ENCODE peak calls at places on chromosomes 5 and 9, in nine cellular contexts. One of them, this sample, is unnamed.

GRCh38 chr5:140570058-140570457 is 5.4 kb downstream of the SLC35A4 start:
- DNase-seq in RKO: no peak
- DNase-seq in omental fat pad: no peak
- DNase-seq in posterior vena cava: peak; percentile 70
- DNase-seq in stimulated activated CD4-positive, alpha-beta T cell treated with anti-CD3 and anti-CD28 coated beads, Interleukin-12 subunit alpha, Interleukin-12 subunit beta, amount 100 ng/mL, for 4 hours: no peak
- DNase-seq in activated CD4-positive, CD25-positive, alpha-beta regulatory T cell: no peak
- DNase-seq in CD4-positive, alpha-beta T cell: no peak
- DNase-seq in T-helper 2 cell: no peak
- DNase-seq in Caki2: no peak
- DNase-seq in this sample: no peak

GRCh38 chr5:25858019-25858418 is 1180.4 kb downstream of the CDH9 start:
- DNase-seq in posterior vena cava: no peak
- DNase-seq in T-helper 2 cell: no peak
- DNase-seq in stimulated activated CD4-positive, alpha-beta T cell treated with anti-CD3 and anti-CD28 coated beads, Interleukin-12 subunit alpha, Interleukin-12 subunit beta, amount 100 ng/mL, for 4 hours: no peak
- DNase-seq in Caki2: no peak
- DNase-seq in RKO: no peak
- DNase-seq in omental fat pad: no peak
- DNase-seq in activated CD4-positive, CD25-positive, alpha-beta regulatory T cell: no peak
- DNase-seq in CD4-positive, alpha-beta T cell: no peak
- DNase-seq in this sample: no peak

GRCh38 chr9:115262477-115262876 is 144.5 kb upstream of the TNC start:
- DNase-seq in omental fat pad: no peak
- DNase-seq in posterior vena cava: no peak
- DNase-seq in RKO: no peak
- DNase-seq in T-helper 2 cell: no peak
- DNase-seq in Caki2: peak; percentile 80
- DNase-seq in stimulated activated CD4-positive, alpha-beta T cell treated with anti-CD3 and anti-CD28 coated beads, Interleukin-12 subunit alpha, Interleukin-12 subunit beta, amount 100 ng/mL, for 4 hours: no peak
- DNase-seq in CD4-positive, alpha-beta T cell: no peak
- DNase-seq in activated CD4-positive, CD25-positive, alpha-beta regulatory T cell: no peak
- DNase-seq in this sample: peak; percentile 46

GRCh38 chr5:106171708-106172107 is 1499.0 kb downstream of the EFNA5 start:
- DNase-seq in RKO: no peak
- DNase-seq in T-helper 2 cell: no peak
- DNase-seq in activated CD4-positive, CD25-positive, alpha-beta regulatory T cell: no peak
- DNase-seq in Caki2: no peak
- DNase-seq in posterior vena cava: no peak
- DNase-seq in omental fat pad: no peak
- DNase-seq in stimulated activated CD4-positive, alpha-beta T cell treated with anti-CD3 and anti-CD28 coated beads, Interleukin-12 subunit alpha, Interleukin-12 subunit beta, amount 100 ng/mL, for 4 hours: no peak
- DNase-seq in CD4-positive, alpha-beta T cell: no peak
- DNase-seq in this sample: no peak

GRCh38 chr5:31614147-31615030 is 24.5 kb upstream of the PDZD2 start:
- DNase-seq in stimulated activated CD4-positive, alpha-beta T cell treated with anti-CD3 and anti-CD28 coated beads, Interleukin-12 subunit alpha, Interleukin-12 subunit beta, amount 100 ng/mL, for 4 hours: no peak
- DNase-seq in RKO: no peak
- DNase-seq in Caki2: no peak
- DNase-seq in T-helper 2 cell: no peak
- DNase-seq in omental fat pad: no peak
- DNase-seq in activated CD4-positive, CD25-positive, alpha-beta regulatory T cell: no peak
- DNase-seq in CD4-positive, alpha-beta T cell: no peak
- DNase-seq in posterior vena cava: no peak
- DNase-seq in this sample: no peak

GRCh38 chr9:624935-625505 is 216.5 kb upstream of the DMRT1 start:
- DNase-seq in stimulated activated CD4-positive, alpha-beta T cell treated with anti-CD3 and anti-CD28 coated beads, Interleukin-12 subunit alpha, Interleukin-12 subunit beta, amount 100 ng/mL, for 4 hours: no peak
- DNase-seq in activated CD4-positive, CD25-positive, alpha-beta regulatory T cell: no peak
- DNase-seq in RKO: no peak
- DNase-seq in Caki2: no peak
- DNase-seq in CD4-positive, alpha-beta T cell: no peak
- DNase-seq in posterior vena cava: no peak
- DNase-seq in omental fat pad: no peak
- DNase-seq in T-helper 2 cell: no peak
- DNase-seq in this sample: no peak

GRCh38 chr9:32331240-32331639 is 53.2 kb upstream of the ACO1 start:
- DNase-seq in RKO: no peak
- DNase-seq in activated CD4-positive, CD25-positive, alpha-beta regulatory T cell: no peak
- DNase-seq in omental fat pad: no peak
- DNase-seq in CD4-positive, alpha-beta T cell: no peak
- DNase-seq in posterior vena cava: no peak
- DNase-seq in Caki2: no peak
- DNase-seq in stimulated activated CD4-positive, alpha-beta T cell treated with anti-CD3 and anti-CD28 coated beads, Interleukin-12 subunit alpha, Interleukin-12 subunit beta, amount 100 ng/mL, for 4 hours: no peak
- DNase-seq in T-helper 2 cell: no peak
- DNase-seq in this sample: no peak

GRCh38 chr5:39835371-39835770 is 410.6 kb upstream of the DAB2 start:
- DNase-seq in CD4-positive, alpha-beta T cell: no peak
- DNase-seq in RKO: no peak
- DNase-seq in T-helper 2 cell: no peak
- DNase-seq in stimulated activated CD4-positive, alpha-beta T cell treated with anti-CD3 and anti-CD28 coated beads, Interleukin-12 subunit alpha, Interleukin-12 subunit beta, amount 100 ng/mL, for 4 hours: no peak
- DNase-seq in Caki2: no peak
- DNase-seq in posterior vena cava: no peak
- DNase-seq in activated CD4-positive, CD25-positive, alpha-beta regulatory T cell: no peak
- DNase-seq in omental fat pad: no peak
- DNase-seq in this sample: no peak

GRCh38 chr5:1793301-1793740 is 6.3 kb downstream of the MRPL36 start:
- DNase-seq in Caki2: no peak
- DNase-seq in T-helper 2 cell: no peak
- DNase-seq in omental fat pad: no peak
- DNase-seq in CD4-positive, alpha-beta T cell: no peak
- DNase-seq in posterior vena cava: peak; percentile 49
- DNase-seq in stimulated activated CD4-positive, alpha-beta T cell treated with anti-CD3 and anti-CD28 coated beads, Interleukin-12 subunit alpha, Interleukin-12 subunit beta, amount 100 ng/mL, for 4 hours: peak; percentile 21
- DNase-seq in activated CD4-positive, CD25-positive, alpha-beta regulatory T cell: no peak
- DNase-seq in RKO: no peak
- DNase-seq in this sample: no peak

GRCh38 chr9:122350577-122351355 is 20.1 kb upstream of the PTGS1 start:
- DNase-seq in omental fat pad: no peak
- DNase-seq in Caki2: peak; percentile 66
- DNase-seq in stimulated activated CD4-positive, alpha-beta T cell treated with anti-CD3 and anti-CD28 coated beads, Interleukin-12 subunit alpha, Interleukin-12 subunit beta, amount 100 ng/mL, for 4 hours: peak; percentile 75
- DNase-seq in T-helper 2 cell: peak; percentile 54
- DNase-seq in activated CD4-positive, CD25-positive, alpha-beta regulatory T cell: peak; percentile 65
- DNase-seq in CD4-positive, alpha-beta T cell: peak; percentile 72
- DNase-seq in posterior vena cava: peak; percentile 94
- DNase-seq in RKO: peak; percentile 82
- DNase-seq in this sample: peak; percentile 65

GRCh38 chr5:1285141-1285540 is 9.7 kb downstream of the TERT start:
- DNase-seq in CD4-positive, alpha-beta T cell: no peak
- DNase-seq in activated CD4-positive, CD25-positive, alpha-beta regulatory T cell: no peak
- DNase-seq in T-helper 2 cell: no peak
- DNase-seq in RKO: no peak
- DNase-seq in stimulated activated CD4-positive, alpha-beta T cell treated with anti-CD3 and anti-CD28 coated beads, Interleukin-12 subunit alpha, Interleukin-12 subunit beta, amount 100 ng/mL, for 4 hours: no peak
- DNase-seq in omental fat pad: no peak
- DNase-seq in posterior vena cava: peak; percentile 66
- DNase-seq in Caki2: no peak
- DNase-seq in this sample: no peak

GRCh38 chr5:65199988-65200668 is 281.6 kb downstream of the ADAMTS6 start:
- DNase-seq in stimulated activated CD4-positive, alpha-beta T cell treated with anti-CD3 and anti-CD28 coated beads, Interleukin-12 subunit alpha, Interleukin-12 subunit beta, amount 100 ng/mL, for 4 hours: no peak
- DNase-seq in omental fat pad: no peak
- DNase-seq in T-helper 2 cell: no peak
- DNase-seq in activated CD4-positive, CD25-positive, alpha-beta regulatory T cell: no peak
- DNase-seq in CD4-positive, alpha-beta T cell: no peak
- DNase-seq in posterior vena cava: no peak
- DNase-seq in RKO: no peak
- DNase-seq in Caki2: no peak
- DNase-seq in this sample: no peak

GRCh38 chr9:90127923-90128322 is 514.7 kb downstream of the DIRAS2 start:
- DNase-seq in Caki2: no peak
- DNase-seq in T-helper 2 cell: no peak
- DNase-seq in posterior vena cava: no peak
- DNase-seq in activated CD4-positive, CD25-positive, alpha-beta regulatory T cell: no peak
- DNase-seq in CD4-positive, alpha-beta T cell: no peak
- DNase-seq in omental fat pad: no peak
- DNase-seq in stimulated activated CD4-positive, alpha-beta T cell treated with anti-CD3 and anti-CD28 coated beads, Interleukin-12 subunit alpha, Interleukin-12 subunit beta, amount 100 ng/mL, for 4 hours: no peak
- DNase-seq in RKO: no peak
- DNase-seq in this sample: no peak

GRCh38 chr9:15317836-15318235 is 10.8 kb upstream of the TTC39B start:
- DNase-seq in T-helper 2 cell: no peak
- DNase-seq in Caki2: no peak
- DNase-seq in activated CD4-positive, CD25-positive, alpha-beta regulatory T cell: no peak
- DNase-seq in posterior vena cava: no peak
- DNase-seq in RKO: peak; percentile 36
- DNase-seq in stimulated activated CD4-positive, alpha-beta T cell treated with anti-CD3 and anti-CD28 coated beads, Interleukin-12 subunit alpha, Interleukin-12 subunit beta, amount 100 ng/mL, for 4 hours: no peak
- DNase-seq in omental fat pad: no peak
- DNase-seq in CD4-positive, alpha-beta T cell: no peak
- DNase-seq in this sample: no peak

GRCh38 chr5:78495800-78496199 is 135.4 kb downstream of the SCAMP1 start:
- DNase-seq in stimulated activated CD4-positive, alpha-beta T cell treated with anti-CD3 and anti-CD28 coated beads, Interleukin-12 subunit alpha, Interleukin-12 subunit beta, amount 100 ng/mL, for 4 hours: no peak
- DNase-seq in Caki2: no peak
- DNase-seq in posterior vena cava: no peak
- DNase-seq in CD4-positive, alpha-beta T cell: no peak
- DNase-seq in RKO: no peak
- DNase-seq in T-helper 2 cell: no peak
- DNase-seq in activated CD4-positive, CD25-positive, alpha-beta regulatory T cell: no peak
- DNase-seq in omental fat pad: no peak
- DNase-seq in this sample: no peak

GRCh38 chr5:65152131-65152530 is 329.6 kb downstream of the ADAMTS6 start:
- DNase-seq in RKO: no peak
- DNase-seq in activated CD4-positive, CD25-positive, alpha-beta regulatory T cell: no peak
- DNase-seq in stimulated activated CD4-positive, alpha-beta T cell treated with anti-CD3 and anti-CD28 coated beads, Interleukin-12 subunit alpha, Interleukin-12 subunit beta, amount 100 ng/mL, for 4 hours: no peak
- DNase-seq in Caki2: no peak
- DNase-seq in CD4-positive, alpha-beta T cell: no peak
- DNase-seq in omental fat pad: no peak
- DNase-seq in posterior vena cava: no peak
- DNase-seq in T-helper 2 cell: no peak
- DNase-seq in this sample: no peak

GRCh38 chr9:133919253-133920115 is 72.6 kb downstream of the VAV2 start:
- DNase-seq in T-helper 2 cell: no peak
- DNase-seq in omental fat pad: no peak
- DNase-seq in stimulated activated CD4-positive, alpha-beta T cell treated with anti-CD3 and anti-CD28 coated beads, Interleukin-12 subunit alpha, Interleukin-12 subunit beta, amount 100 ng/mL, for 4 hours: no peak
- DNase-seq in CD4-positive, alpha-beta T cell: no peak
- DNase-seq in Caki2: no peak
- DNase-seq in activated CD4-positive, CD25-positive, alpha-beta regulatory T cell: no peak
- DNase-seq in posterior vena cava: no peak
- DNase-seq in RKO: no peak
- DNase-seq in this sample: no peak

GRCh38 chr5:33806736-33807442 is 84.9 kb downstream of the ADAMTS12 start:
- DNase-seq in posterior vena cava: no peak
- DNase-seq in RKO: peak; percentile 56
- DNase-seq in CD4-positive, alpha-beta T cell: no peak
- DNase-seq in Caki2: no peak
- DNase-seq in omental fat pad: no peak
- DNase-seq in stimulated activated CD4-positive, alpha-beta T cell treated with anti-CD3 and anti-CD28 coated beads, Interleukin-12 subunit alpha, Interleukin-12 subunit beta, amount 100 ng/mL, for 4 hours: no peak
- DNase-seq in T-helper 2 cell: no peak
- DNase-seq in activated CD4-positive, CD25-positive, alpha-beta regulatory T cell: no peak
- DNase-seq in this sample: no peak

GRCh38 chr5:146024034-146024433 is 81.3 kb downstream of the PLAC8L1 start:
- DNase-seq in activated CD4-positive, CD25-positive, alpha-beta regulatory T cell: no peak
- DNase-seq in RKO: no peak
- DNase-seq in CD4-positive, alpha-beta T cell: no peak
- DNase-seq in T-helper 2 cell: no peak
- DNase-seq in omental fat pad: no peak
- DNase-seq in stimulated activated CD4-positive, alpha-beta T cell treated with anti-CD3 and anti-CD28 coated beads, Interleukin-12 subunit alpha, Interleukin-12 subunit beta, amount 100 ng/mL, for 4 hours: no peak
- DNase-seq in posterior vena cava: no peak
- DNase-seq in Caki2: no peak
- DNase-seq in this sample: no peak

GRCh38 chr5:159403906-159404641 is 73.8 kb upstream of the IL12B start:
- DNase-seq in RKO: no peak
- DNase-seq in omental fat pad: no peak
- DNase-seq in stimulated activated CD4-positive, alpha-beta T cell treated with anti-CD3 and anti-CD28 coated beads, Interleukin-12 subunit alpha, Interleukin-12 subunit beta, amount 100 ng/mL, for 4 hours: no peak
- DNase-seq in posterior vena cava: no peak
- DNase-seq in CD4-positive, alpha-beta T cell: no peak
- DNase-seq in T-helper 2 cell: no peak
- DNase-seq in activated CD4-positive, CD25-positive, alpha-beta regulatory T cell: no peak
- DNase-seq in Caki2: no peak
- DNase-seq in this sample: no peak

GRCh38 chr5:148268556-148268955 is at the start of gene SPINK13:
- DNase-seq in stimulated activated CD4-positive, alpha-beta T cell treated with anti-CD3 and anti-CD28 coated beads, Interleukin-12 subunit alpha, Interleukin-12 subunit beta, amount 100 ng/mL, for 4 hours: no peak
- DNase-seq in activated CD4-positive, CD25-positive, alpha-beta regulatory T cell: no peak
- DNase-seq in Caki2: peak; percentile 63
- DNase-seq in omental fat pad: no peak
- DNase-seq in RKO: peak; percentile 87
- DNase-seq in CD4-positive, alpha-beta T cell: no peak
- DNase-seq in T-helper 2 cell: no peak
- DNase-seq in posterior vena cava: no peak
- DNase-seq in this sample: no peak

GRCh38 chr5:39570418-39571027 is 145.7 kb upstream of the DAB2 start:
- DNase-seq in omental fat pad: no peak
- DNase-seq in activated CD4-positive, CD25-positive, alpha-beta regulatory T cell: no peak
- DNase-seq in RKO: peak; percentile 43
- DNase-seq in posterior vena cava: no peak
- DNase-seq in CD4-positive, alpha-beta T cell: no peak
- DNase-seq in T-helper 2 cell: no peak
- DNase-seq in Caki2: peak; percentile 44
- DNase-seq in stimulated activated CD4-positive, alpha-beta T cell treated with anti-CD3 and anti-CD28 coated beads, Interleukin-12 subunit alpha, Interleukin-12 subunit beta, amount 100 ng/mL, for 4 hours: no peak
- DNase-seq in this sample: no peak

GRCh38 chr5:56192246-56192645 is 40.9 kb downstream of the ANKRD55 start:
- DNase-seq in posterior vena cava: no peak
- DNase-seq in omental fat pad: no peak
- DNase-seq in RKO: no peak
- DNase-seq in stimulated activated CD4-positive, alpha-beta T cell treated with anti-CD3 and anti-CD28 coated beads, Interleukin-12 subunit alpha, Interleukin-12 subunit beta, amount 100 ng/mL, for 4 hours: no peak
- DNase-seq in T-helper 2 cell: no peak
- DNase-seq in Caki2: no peak
- DNase-seq in CD4-positive, alpha-beta T cell: no peak
- DNase-seq in activated CD4-positive, CD25-positive, alpha-beta regulatory T cell: no peak
- DNase-seq in this sample: no peak

GRCh38 chr5:76622973-76623596 is at the start of gene F2RL2:
- DNase-seq in T-helper 2 cell: no peak
- DNase-seq in posterior vena cava: no peak
- DNase-seq in RKO: peak; percentile 56
- DNase-seq in CD4-positive, alpha-beta T cell: no peak
- DNase-seq in Caki2: peak; percentile 71
- DNase-seq in stimulated activated CD4-positive, alpha-beta T cell treated with anti-CD3 and anti-CD28 coated beads, Interleukin-12 subunit alpha, Interleukin-12 subunit beta, amount 100 ng/mL, for 4 hours: no peak
- DNase-seq in omental fat pad: no peak
- DNase-seq in activated CD4-positive, CD25-positive, alpha-beta regulatory T cell: no peak
- DNase-seq in this sample: no peak

GRCh38 chr9:111661802-111662491 is 542 bp downstream of the GNG10 start:
- DNase-seq in T-helper 2 cell: peak; percentile 10
- DNase-seq in Caki2: peak; percentile 32
- DNase-seq in CD4-positive, alpha-beta T cell: no peak
- DNase-seq in stimulated activated CD4-positive, alpha-beta T cell treated with anti-CD3 and anti-CD28 coated beads, Interleukin-12 subunit alpha, Interleukin-12 subunit beta, amount 100 ng/mL, for 4 hours: peak; percentile 37
- DNase-seq in posterior vena cava: peak; percentile 83
- DNase-seq in RKO: peak; percentile 70
- DNase-seq in activated CD4-positive, CD25-positive, alpha-beta regulatory T cell: no peak
- DNase-seq in omental fat pad: no peak
- DNase-seq in this sample: no peak

GRCh38 chr9:281753-282645 is 67.3 kb downstream of the DOCK8 start:
- DNase-seq in posterior vena cava: no peak
- DNase-seq in RKO: no peak
- DNase-seq in Caki2: no peak
- DNase-seq in stimulated activated CD4-positive, alpha-beta T cell treated with anti-CD3 and anti-CD28 coated beads, Interleukin-12 subunit alpha, Interleukin-12 subunit beta, amount 100 ng/mL, for 4 hours: no peak
- DNase-seq in omental fat pad: no peak
- DNase-seq in activated CD4-positive, CD25-positive, alpha-beta regulatory T cell: no peak
- DNase-seq in CD4-positive, alpha-beta T cell: no peak
- DNase-seq in T-helper 2 cell: no peak
- DNase-seq in this sample: no peak

GRCh38 chr5:105684799-105685198 is 1985.9 kb downstream of the EFNA5 start:
- DNase-seq in Caki2: no peak
- DNase-seq in T-helper 2 cell: no peak
- DNase-seq in posterior vena cava: no peak
- DNase-seq in CD4-positive, alpha-beta T cell: no peak
- DNase-seq in RKO: no peak
- DNase-seq in stimulated activated CD4-positive, alpha-beta T cell treated with anti-CD3 and anti-CD28 coated beads, Interleukin-12 subunit alpha, Interleukin-12 subunit beta, amount 100 ng/mL, for 4 hours: no peak
- DNase-seq in activated CD4-positive, CD25-positive, alpha-beta regulatory T cell: no peak
- DNase-seq in omental fat pad: no peak
- DNase-seq in this sample: no peak

GRCh38 chr5:39955156-39955555 is 530.4 kb upstream of the DAB2 start:
- DNase-seq in RKO: no peak
- DNase-seq in Caki2: no peak
- DNase-seq in CD4-positive, alpha-beta T cell: no peak
- DNase-seq in stimulated activated CD4-positive, alpha-beta T cell treated with anti-CD3 and anti-CD28 coated beads, Interleukin-12 subunit alpha, Interleukin-12 subunit beta, amount 100 ng/mL, for 4 hours: no peak
- DNase-seq in activated CD4-positive, CD25-positive, alpha-beta regulatory T cell: no peak
- DNase-seq in posterior vena cava: no peak
- DNase-seq in omental fat pad: no peak
- DNase-seq in T-helper 2 cell: no peak
- DNase-seq in this sample: no peak

GRCh38 chr5:132492386-132492785 is 1.8 kb upstream of the IRF1 start:
- DNase-seq in Caki2: no peak
- DNase-seq in RKO: no peak
- DNase-seq in CD4-positive, alpha-beta T cell: no peak
- DNase-seq in omental fat pad: no peak
- DNase-seq in activated CD4-positive, CD25-positive, alpha-beta regulatory T cell: no peak
- DNase-seq in stimulated activated CD4-positive, alpha-beta T cell treated with anti-CD3 and anti-CD28 coated beads, Interleukin-12 subunit alpha, Interleukin-12 subunit beta, amount 100 ng/mL, for 4 hours: no peak
- DNase-seq in posterior vena cava: no peak
- DNase-seq in T-helper 2 cell: no peak
- DNase-seq in this sample: no peak

GRCh38 chr9:121557581-121558422 is 58.2 kb upstream of the GGTA1 start:
- DNase-seq in RKO: no peak
- DNase-seq in omental fat pad: no peak
- DNase-seq in stimulated activated CD4-positive, alpha-beta T cell treated with anti-CD3 and anti-CD28 coated beads, Interleukin-12 subunit alpha, Interleukin-12 subunit beta, amount 100 ng/mL, for 4 hours: no peak
- DNase-seq in T-helper 2 cell: no peak
- DNase-seq in Caki2: peak; percentile 86
- DNase-seq in CD4-positive, alpha-beta T cell: no peak
- DNase-seq in activated CD4-positive, CD25-positive, alpha-beta regulatory T cell: no peak
- DNase-seq in posterior vena cava: peak; percentile 92
- DNase-seq in this sample: no peak

GRCh38 chr9:98064623-98065392 is 8.3 kb downstream of the NANS start:
- DNase-seq in posterior vena cava: no peak
- DNase-seq in Caki2: peak; percentile 46
- DNase-seq in T-helper 2 cell: no peak
- DNase-seq in activated CD4-positive, CD25-positive, alpha-beta regulatory T cell: no peak
- DNase-seq in RKO: no peak
- DNase-seq in CD4-positive, alpha-beta T cell: no peak
- DNase-seq in stimulated activated CD4-positive, alpha-beta T cell treated with anti-CD3 and anti-CD28 coated beads, Interleukin-12 subunit alpha, Interleukin-12 subunit beta, amount 100 ng/mL, for 4 hours: no peak
- DNase-seq in omental fat pad: no peak
- DNase-seq in this sample: no peak

This sample was measured in mesothelial cell of epicardium.